ENCODE peak calls at places on chromosomes 11 and 22, in eight cellular contexts. One of them, this sample, is unnamed. For H3K79me2, the result is how much of the 10 kb centered on the place peaks cover.

GRCh38 chr22:45526768-45527360 is 24.2 kb downstream of the FBLN1 start:
- DNase-seq in SK-N-SH: no peak
- DNase-seq in GM23248: peak
- DNase-seq in GM23338: no peak
- DNase-seq in HCT116: no peak
- DNase-seq in neural progenitor cell: no peak
- DNase-seq in PC-3: no peak
- DNase-seq in MM.1S: no peak
- DNase-seq in this sample: no peak

GRCh38 chr11:122440783-122441701 is 214.5 kb upstream of the UBASH3B start:
- DNase-seq in SK-N-SH: peak
- DNase-seq in PC-3: no peak
- DNase-seq in neural progenitor cell: peak
- DNase-seq in HCT116: no peak
- DNase-seq in GM23338: peak
- DNase-seq in MM.1S: no peak
- DNase-seq in GM23248: peak
- DNase-seq in this sample: no peak

GRCh38 chr11:116563028-116563712 is 209.6 kb downstream of the BUD13 start:
- DNase-seq in HCT116: no peak
- DNase-seq in neural progenitor cell: no peak
- DNase-seq in SK-N-SH: no peak
- DNase-seq in MM.1S: no peak
- DNase-seq in GM23248: peak
- DNase-seq in GM23338: no peak
- DNase-seq in PC-3: peak
- DNase-seq in this sample: no peak

GRCh38 chr22:23402275-23403151 is 177.6 kb downstream of the IGLL1 start:
- DNase-seq in SK-N-SH: peak
- DNase-seq in PC-3: peak
- DNase-seq in MM.1S: peak
- DNase-seq in HCT116: peak
- DNase-seq in GM23248: peak
- DNase-seq in GM23338: peak
- DNase-seq in neural progenitor cell: peak
- DNase-seq in this sample: peak

GRCh38 chr11:68333176-68333575 is 20.8 kb downstream of the LRP5 start:
- DNase-seq in GM23248: no peak
- DNase-seq in MM.1S: no peak
- DNase-seq in GM23338: no peak
- DNase-seq in PC-3: no peak
- DNase-seq in HCT116: no peak
- DNase-seq in neural progenitor cell: no peak
- DNase-seq in SK-N-SH: no peak
- DNase-seq in this sample: no peak

GRCh38 chr11:6615882-6616585 is 3.2 kb downstream of the TPP1 start:
- DNase-seq in MM.1S: no peak
- DNase-seq in HCT116: no peak
- DNase-seq in SK-N-SH: no peak
- DNase-seq in neural progenitor cell: no peak
- DNase-seq in GM23248: peak
- DNase-seq in GM23338: no peak
- DNase-seq in PC-3: no peak
- DNase-seq in this sample: no peak

GRCh38 chr22:27197618-27198017 is 540.2 kb downstream of the MIAT start:
- DNase-seq in GM23248: no peak
- DNase-seq in HCT116: no peak
- DNase-seq in GM23338: no peak
- DNase-seq in SK-N-SH: no peak
- DNase-seq in MM.1S: no peak
- DNase-seq in PC-3: no peak
- DNase-seq in neural progenitor cell: no peak
- DNase-seq in this sample: peak

GRCh38 chr22:37178350-37179125 is 9.5 kb downstream of the C1QTNF6 start:
- DNase-seq in SK-N-SH: no peak
- DNase-seq in HCT116: no peak
- DNase-seq in GM23248: peak
- DNase-seq in GM23338: no peak
- DNase-seq in neural progenitor cell: peak
- DNase-seq in MM.1S: no peak
- DNase-seq in PC-3: no peak
- DNase-seq in this sample: no peak

GRCh38 chr11:121270286-121270685 is 22.3 kb upstream of the SC5D start:
- DNase-seq in neural progenitor cell: no peak
- DNase-seq in GM23338: no peak
- DNase-seq in PC-3: no peak
- DNase-seq in HCT116: no peak
- DNase-seq in GM23248: no peak
- DNase-seq in MM.1S: no peak
- DNase-seq in SK-N-SH: no peak
- DNase-seq in this sample: no peak

GRCh38 chr11:130454495-130455262 is 6.2 kb downstream of the ADAMTS15 start:
- DNase-seq in PC-3: no peak
- DNase-seq in neural progenitor cell: no peak
- DNase-seq in MM.1S: no peak
- DNase-seq in GM23248: peak
- DNase-seq in SK-N-SH: no peak
- DNase-seq in HCT116: no peak
- DNase-seq in GM23338: no peak
- DNase-seq in this sample: no peak

GRCh38 chr22:50476819-50477344 is 2.0 kb upstream of the SBF1 start:
- DNase-seq in SK-N-SH: no peak
- DNase-seq in PC-3: no peak
- DNase-seq in GM23338: no peak
- DNase-seq in HCT116: no peak
- DNase-seq in GM23248: no peak
- DNase-seq in MM.1S: no peak
- DNase-seq in neural progenitor cell: no peak
- DNase-seq in this sample: no peak

GRCh38 chr11:26194871-26195270 is 137.1 kb upstream of the ANO3 start:
- DNase-seq in PC-3: no peak
- DNase-seq in MM.1S: no peak
- DNase-seq in HCT116: no peak
- DNase-seq in GM23338: no peak
- DNase-seq in SK-N-SH: no peak
- DNase-seq in neural progenitor cell: no peak
- DNase-seq in GM23248: no peak
- DNase-seq in this sample: no peak

DNA sequence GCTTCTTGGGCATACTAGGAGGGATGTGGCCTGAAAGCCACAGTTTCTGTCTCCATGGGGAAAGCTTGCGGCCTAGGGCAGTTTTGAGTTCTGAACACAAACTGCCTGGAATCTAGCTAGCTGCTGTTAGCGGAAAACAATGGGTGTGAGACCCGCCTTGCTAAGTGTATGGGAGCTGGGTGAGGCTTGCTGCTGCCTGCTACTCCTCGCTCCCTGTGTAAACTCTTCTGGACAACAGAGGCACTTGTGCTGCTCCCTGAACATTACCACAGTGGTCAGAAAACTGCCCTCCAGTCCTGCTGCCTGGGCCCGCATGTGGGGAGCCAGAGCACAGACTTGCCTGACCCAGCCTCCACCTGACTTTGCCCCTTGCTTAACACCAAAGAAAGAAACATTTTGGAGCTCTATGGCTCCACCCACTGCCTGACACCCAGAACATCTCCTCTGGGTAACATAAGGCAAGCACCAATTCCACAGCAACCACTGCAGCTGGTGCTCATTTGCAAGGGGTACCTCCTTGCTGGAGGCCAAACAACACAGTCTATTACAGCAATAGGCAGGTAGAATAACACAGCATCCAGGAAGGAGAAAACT is 766.3 kb upstream of the RAG2 start:
- DNase-seq in HCT116: no peak
- DNase-seq in PC-3: no peak
- DNase-seq in GM23248: no peak
- DNase-seq in MM.1S: no peak
- DNase-seq in GM23338: no peak
- DNase-seq in neural progenitor cell: no peak
- DNase-seq in SK-N-SH: no peak
- DNase-seq in this sample: no peak
- H3K79me2 ChIP-seq in HCT116: under half
- H3K79me2 ChIP-seq in PC-3: under half
- H3K79me2 ChIP-seq in GM23248: under half
- H3K79me2 ChIP-seq in MM.1S: under half
- H3K79me2 ChIP-seq in GM23338: under half
- H3K79me2 ChIP-seq in neural progenitor cell: under half
- H3K79me2 ChIP-seq in SK-N-SH: under half
- H3K79me2 ChIP-seq in this sample: under half

GRCh38 chr11:1057806-1058205 is 16.9 kb upstream of the MUC2 start:
- DNase-seq in GM23248: no peak
- DNase-seq in neural progenitor cell: no peak
- DNase-seq in SK-N-SH: no peak
- DNase-seq in MM.1S: no peak
- DNase-seq in HCT116: no peak
- DNase-seq in GM23338: no peak
- DNase-seq in PC-3: no peak
- DNase-seq in this sample: no peak
- TF ChIP-seq EZH2phosphoT487 in GM23248: no peak
- TF ChIP-seq EZH2phosphoT487 in neural progenitor cell: no peak
- TF ChIP-seq EZH2phosphoT487 in SK-N-SH: no peak
- TF ChIP-seq EZH2phosphoT487 in MM.1S: no peak
- TF ChIP-seq EZH2phosphoT487 in HCT116: no peak
- TF ChIP-seq EZH2phosphoT487 in GM23338: no peak
- TF ChIP-seq EZH2phosphoT487 in PC-3: no peak
- TF ChIP-seq EZH2phosphoT487 in this sample: no peak

GRCh38 chr11:102878595-102878994 is 3.8 kb upstream of the MMP12 start:
- DNase-seq in HCT116: no peak
- DNase-seq in neural progenitor cell: no peak
- DNase-seq in GM23248: no peak
- DNase-seq in SK-N-SH: no peak
- DNase-seq in PC-3: no peak
- DNase-seq in MM.1S: no peak
- DNase-seq in GM23338: no peak
- DNase-seq in this sample: no peak

GRCh38 chr11:102886999-102887398 is 12.2 kb upstream of the MMP12 start:
- DNase-seq in PC-3: no peak
- DNase-seq in MM.1S: no peak
- DNase-seq in HCT116: no peak
- DNase-seq in SK-N-SH: no peak
- DNase-seq in GM23248: peak
- DNase-seq in GM23338: no peak
- DNase-seq in neural progenitor cell: no peak
- DNase-seq in this sample: no peak

GRCh38 chr11:102883132-102883531 is 8.3 kb upstream of the MMP12 start:
- DNase-seq in MM.1S: no peak
- DNase-seq in PC-3: peak
- DNase-seq in HCT116: no peak
- DNase-seq in SK-N-SH: no peak
- DNase-seq in GM23338: no peak
- DNase-seq in neural progenitor cell: no peak
- DNase-seq in GM23248: peak
- DNase-seq in this sample: no peak

GRCh38 chr11:102879801-102880200 is 5.0 kb upstream of the MMP12 start:
- DNase-seq in GM23338: no peak
- DNase-seq in neural progenitor cell: no peak
- DNase-seq in GM23248: no peak
- DNase-seq in PC-3: no peak
- DNase-seq in MM.1S: no peak
- DNase-seq in SK-N-SH: no peak
- DNase-seq in HCT116: no peak
- DNase-seq in this sample: no peak

DNA sequence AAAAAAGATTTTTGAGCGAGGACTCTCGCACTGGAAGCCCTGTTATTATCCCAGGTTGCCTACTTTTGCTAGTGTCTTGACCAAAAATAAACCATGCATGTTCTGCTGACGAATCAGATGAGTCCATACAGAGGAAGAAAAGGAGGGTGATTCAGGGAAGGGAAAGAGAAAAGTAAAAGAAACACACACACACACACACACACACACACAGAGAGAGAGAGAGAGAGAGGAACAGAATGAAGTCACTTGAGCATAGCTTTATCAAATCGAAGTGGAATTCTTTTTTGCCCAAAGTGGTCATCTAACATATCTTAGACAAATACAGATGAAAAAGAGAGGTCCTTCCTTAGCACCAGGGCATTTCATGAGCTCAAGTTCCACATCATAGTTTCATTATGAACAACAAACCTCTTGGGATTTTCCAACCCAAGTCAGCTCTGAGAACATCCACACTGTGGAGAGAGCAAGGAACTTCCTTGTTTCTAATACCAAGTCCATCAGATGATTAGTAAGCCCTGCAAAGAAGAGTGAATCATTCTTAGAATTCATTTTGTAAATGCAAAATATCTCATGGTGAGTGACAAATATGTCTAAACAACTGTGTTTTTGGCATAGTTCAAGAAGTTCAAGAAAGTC is 7.7 kb upstream of the MMP12 start:
- DNase-seq in MM.1S: no peak
- DNase-seq in neural progenitor cell: no peak
- DNase-seq in GM23248: peak
- DNase-seq in HCT116: no peak
- DNase-seq in GM23338: no peak
- DNase-seq in PC-3: no peak
- DNase-seq in SK-N-SH: no peak
- DNase-seq in this sample: no peak
- H3K27ac ChIP-seq in MM.1S: no peak
- H3K27ac ChIP-seq in neural progenitor cell: no peak
- H3K27ac ChIP-seq in GM23248: peak
- H3K27ac ChIP-seq in HCT116: no peak
- H3K27ac ChIP-seq in GM23338: no peak
- H3K27ac ChIP-seq in PC-3: no peak
- H3K27ac ChIP-seq in SK-N-SH: no peak
- H3K27ac ChIP-seq in this sample: no peak

GRCh38 chr11:78395597-78395996 is 22.0 kb downstream of the GAB2 start:
- DNase-seq in PC-3: no peak
- DNase-seq in SK-N-SH: no peak
- DNase-seq in HCT116: no peak
- DNase-seq in neural progenitor cell: no peak
- DNase-seq in GM23338: no peak
- DNase-seq in GM23248: no peak
- DNase-seq in MM.1S: no peak
- DNase-seq in this sample: no peak
- H3K79me2 ChIP-seq in PC-3: under half
- H3K79me2 ChIP-seq in SK-N-SH: under half
- H3K79me2 ChIP-seq in HCT116: under half
- H3K79me2 ChIP-seq in neural progenitor cell: half or more
- H3K79me2 ChIP-seq in GM23338: under half
- H3K79me2 ChIP-seq in GM23248: under half
- H3K79me2 ChIP-seq in MM.1S: under half
- H3K79me2 ChIP-seq in this sample: under half